ENCODE peak calls at places on chromosomes 11 and 22, in seven cellular contexts. One of them, this sample, is unnamed.
A peak's percentile ranks its signal among the peaks of the same experiment; 100 is the strongest.

GRCh38 chr11:99952816-99953215 is 734.3 kb upstream of the ARHGAP42 start:
- DNase-seq in thoracic aorta: no peak
- DNase-seq in AG04450: no peak
- DNase-seq in stomach: no peak
- DNase-seq in CD4-positive, alpha-beta memory T cell: no peak
- DNase-seq in HCT116: no peak
- DNase-seq in heart left ventricle: no peak
- DNase-seq in this sample: no peak

GRCh38 chr11:85723088-85723487 is 37.1 kb upstream of the CCDC89 start:
- DNase-seq in thoracic aorta: no peak
- DNase-seq in AG04450: no peak
- DNase-seq in stomach: no peak
- DNase-seq in CD4-positive, alpha-beta memory T cell: no peak
- DNase-seq in HCT116: no peak
- DNase-seq in heart left ventricle: no peak
- DNase-seq in this sample: no peak

GRCh38 chr11:132056689-132057088 is 686.3 kb downstream of the NTM start:
- DNase-seq in thoracic aorta: no peak
- DNase-seq in AG04450: peak; percentile 45
- DNase-seq in stomach: no peak
- DNase-seq in CD4-positive, alpha-beta memory T cell: no peak
- DNase-seq in HCT116: no peak
- DNase-seq in heart left ventricle: no peak
- DNase-seq in this sample: no peak

GRCh38 chr11:30143098-30143705 is 87.6 kb upstream of the FSHB start:
- DNase-seq in thoracic aorta: no peak
- DNase-seq in AG04450: peak; percentile 4
- DNase-seq in stomach: no peak
- DNase-seq in CD4-positive, alpha-beta memory T cell: peak; percentile 3
- DNase-seq in HCT116: peak; percentile 16
- DNase-seq in heart left ventricle: no peak
- DNase-seq in this sample: no peak

GRCh38 chr11:93498099-93499040 is 44.8 kb downstream of the SMCO4 start:
- DNase-seq in thoracic aorta: no peak
- DNase-seq in AG04450: no peak
- DNase-seq in stomach: no peak
- DNase-seq in CD4-positive, alpha-beta memory T cell: no peak
- DNase-seq in HCT116: no peak
- DNase-seq in heart left ventricle: no peak
- DNase-seq in this sample: no peak

GRCh38 chr22:37804886-37805857 is 2.6 kb upstream of the GCAT start:
- DNase-seq in thoracic aorta: peak; percentile 61
- DNase-seq in AG04450: no peak
- DNase-seq in stomach: peak; percentile 92
- DNase-seq in CD4-positive, alpha-beta memory T cell: peak; percentile 61
- DNase-seq in HCT116: peak; percentile 67
- DNase-seq in heart left ventricle: peak; percentile 93
- DNase-seq in this sample: peak; percentile 95

GRCh38 chr22:40951795-40952602 is 821 bp downstream of the RBX1 start:
- DNase-seq in thoracic aorta: no peak
- DNase-seq in AG04450: no peak
- DNase-seq in stomach: no peak
- DNase-seq in CD4-positive, alpha-beta memory T cell: no peak
- DNase-seq in HCT116: no peak
- DNase-seq in heart left ventricle: no peak
- DNase-seq in this sample: no peak

GRCh38 chr22:19722175-19722914 is 994 bp upstream of the GP1BB start:
- DNase-seq in thoracic aorta: no peak
- DNase-seq in AG04450: no peak
- DNase-seq in stomach: no peak
- DNase-seq in CD4-positive, alpha-beta memory T cell: no peak
- DNase-seq in HCT116: no peak
- DNase-seq in heart left ventricle: no peak
- DNase-seq in this sample: no peak

GRCh38 chr11:112241486-112241885 is 15.3 kb downstream of the PTS start:
- DNase-seq in thoracic aorta: no peak
- DNase-seq in AG04450: peak; percentile 64
- DNase-seq in stomach: no peak
- DNase-seq in CD4-positive, alpha-beta memory T cell: no peak
- DNase-seq in HCT116: no peak
- DNase-seq in heart left ventricle: no peak
- DNase-seq in this sample: no peak

GRCh38 chr11:113016905-113017304 is 55.7 kb downstream of the NCAM1 start:
- DNase-seq in thoracic aorta: no peak
- DNase-seq in AG04450: no peak
- DNase-seq in stomach: no peak
- DNase-seq in CD4-positive, alpha-beta memory T cell: no peak
- DNase-seq in HCT116: no peak
- DNase-seq in heart left ventricle: no peak
- DNase-seq in this sample: no peak

GRCh38 chr11:14132312-14132711 is 169.8 kb downstream of the SPON1 start:
- DNase-seq in thoracic aorta: no peak
- DNase-seq in AG04450: no peak
- DNase-seq in stomach: no peak
- DNase-seq in CD4-positive, alpha-beta memory T cell: no peak
- DNase-seq in HCT116: no peak
- DNase-seq in heart left ventricle: no peak
- DNase-seq in this sample: no peak

GRCh38 chr11:66360406-66361073 is 11.0 kb downstream of the SLC29A2 start:
- DNase-seq in thoracic aorta: no peak
- DNase-seq in AG04450: no peak
- DNase-seq in stomach: no peak
- DNase-seq in CD4-positive, alpha-beta memory T cell: no peak
- DNase-seq in HCT116: no peak
- DNase-seq in heart left ventricle: no peak
- DNase-seq in this sample: peak; percentile 38

GRCh38 chr11:115334932-115335788 is 169.1 kb downstream of the CADM1 start:
- DNase-seq in thoracic aorta: no peak
- DNase-seq in AG04450: no peak
- DNase-seq in stomach: no peak
- DNase-seq in CD4-positive, alpha-beta memory T cell: no peak
- DNase-seq in HCT116: no peak
- DNase-seq in heart left ventricle: no peak
- DNase-seq in this sample: no peak

GRCh38 chr22:24474221-24474620 is 20.9 kb upstream of the UPB1 start:
- DNase-seq in thoracic aorta: no peak
- DNase-seq in AG04450: peak; percentile 71
- DNase-seq in stomach: no peak
- DNase-seq in CD4-positive, alpha-beta memory T cell: no peak
- DNase-seq in HCT116: peak; percentile 40
- DNase-seq in heart left ventricle: no peak
- DNase-seq in this sample: no peak

GRCh38 chr11:45289369-45289768 is 3.2 kb upstream of the SYT13 start:
- DNase-seq in thoracic aorta: no peak
- DNase-seq in AG04450: peak; percentile 11
- DNase-seq in stomach: no peak
- DNase-seq in CD4-positive, alpha-beta memory T cell: no peak
- DNase-seq in HCT116: no peak
- DNase-seq in heart left ventricle: no peak
- DNase-seq in this sample: no peak

GRCh38 chr11:56214537-56214936 is 19.5 kb downstream of the OR5T2 start:
- DNase-seq in thoracic aorta: no peak
- DNase-seq in AG04450: no peak
- DNase-seq in stomach: no peak
- DNase-seq in CD4-positive, alpha-beta memory T cell: no peak
- DNase-seq in HCT116: no peak
- DNase-seq in heart left ventricle: no peak
- DNase-seq in this sample: no peak

GRCh38 chr11:107780775-107781174 is 68.9 kb upstream of the SLN start:
- DNase-seq in thoracic aorta: no peak
- DNase-seq in AG04450: no peak
- DNase-seq in stomach: no peak
- DNase-seq in CD4-positive, alpha-beta memory T cell: no peak
- DNase-seq in HCT116: no peak
- DNase-seq in heart left ventricle: no peak
- DNase-seq in this sample: no peak

GRCh38 chr11:46271875-46272815 is 5.3 kb upstream of the CREB3L1 start:
- DNase-seq in thoracic aorta: no peak
- DNase-seq in AG04450: no peak
- DNase-seq in stomach: no peak
- DNase-seq in CD4-positive, alpha-beta memory T cell: no peak
- DNase-seq in HCT116: no peak
- DNase-seq in heart left ventricle: no peak
- DNase-seq in this sample: no peak

GRCh38 chr11:9815486-9816136 is 151.7 kb downstream of the SWAP70 start:
- DNase-seq in thoracic aorta: no peak
- DNase-seq in AG04450: peak; percentile 29
- DNase-seq in stomach: no peak
- DNase-seq in CD4-positive, alpha-beta memory T cell: no peak
- DNase-seq in HCT116: no peak
- DNase-seq in heart left ventricle: no peak
- DNase-seq in this sample: no peak

GRCh38 chr11:25771605-25772004 is 560.3 kb upstream of the ANO3 start:
- DNase-seq in thoracic aorta: no peak
- DNase-seq in AG04450: no peak
- DNase-seq in stomach: no peak
- DNase-seq in CD4-positive, alpha-beta memory T cell: no peak
- DNase-seq in HCT116: no peak
- DNase-seq in heart left ventricle: no peak
- DNase-seq in this sample: no peak

GRCh38 chr22:24592144-24592845 is 578 bp downstream of the LRRC75B start:
- DNase-seq in thoracic aorta: no peak
- DNase-seq in AG04450: no peak
- DNase-seq in stomach: no peak
- DNase-seq in CD4-positive, alpha-beta memory T cell: no peak
- DNase-seq in HCT116: no peak
- DNase-seq in heart left ventricle: no peak
- DNase-seq in this sample: no peak

GRCh38 chr11:109680127-109680526 is 258.1 kb downstream of the C11orf87 start:
- DNase-seq in thoracic aorta: no peak
- DNase-seq in AG04450: no peak
- DNase-seq in stomach: no peak
- DNase-seq in CD4-positive, alpha-beta memory T cell: no peak
- DNase-seq in HCT116: no peak
- DNase-seq in heart left ventricle: no peak
- DNase-seq in this sample: no peak

GRCh38 chr11:12216542-12217422 is 106.4 kb downstream of the MICAL2 start:
- DNase-seq in thoracic aorta: no peak
- DNase-seq in AG04450: no peak
- DNase-seq in stomach: peak; percentile 56
- DNase-seq in CD4-positive, alpha-beta memory T cell: no peak
- DNase-seq in HCT116: no peak
- DNase-seq in heart left ventricle: no peak
- DNase-seq in this sample: no peak

GRCh38 chr11:104995001-104995408 is 26.6 kb upstream of the CASP4 start:
- DNase-seq in thoracic aorta: no peak
- DNase-seq in AG04450: no peak
- DNase-seq in stomach: no peak
- DNase-seq in CD4-positive, alpha-beta memory T cell: no peak
- DNase-seq in HCT116: no peak
- DNase-seq in heart left ventricle: no peak
- DNase-seq in this sample: no peak

DNA sequence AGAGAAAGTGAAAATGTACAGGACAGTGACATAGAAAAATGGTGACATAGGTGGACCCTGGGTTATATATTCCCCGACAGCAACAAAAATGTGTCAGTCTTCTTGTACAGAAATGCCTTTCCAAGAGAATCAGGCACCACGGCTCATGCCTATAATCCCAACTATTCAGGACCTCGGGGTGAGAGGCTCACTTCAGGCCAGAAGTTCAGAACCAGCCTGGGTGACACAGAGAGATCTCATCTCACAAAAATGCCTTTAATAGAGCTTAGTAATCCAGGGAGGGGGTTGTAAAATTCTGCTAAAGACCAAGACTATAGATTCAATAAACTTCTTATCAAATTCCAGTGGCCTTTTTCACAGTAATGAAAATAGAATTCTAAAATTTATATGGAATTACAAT is 10.7 kb downstream of the ZNF195 start:
- DNase-seq in thoracic aorta: no peak
- DNase-seq in AG04450: no peak
- DNase-seq in stomach: no peak
- DNase-seq in CD4-positive, alpha-beta memory T cell: no peak
- DNase-seq in HCT116: no peak
- DNase-seq in heart left ventricle: no peak
- DNase-seq in this sample: no peak
- H3K9me3 ChIP-seq in thoracic aorta: peaks cover 19% of the 10 kb centered on the region
- H3K9me3 ChIP-seq in AG04450: peaks cover 41% of the 10 kb centered on the region
- H3K9me3 ChIP-seq in stomach: peaks cover 33% of the 10 kb centered on the region
- H3K9me3 ChIP-seq in CD4-positive, alpha-beta memory T cell: no peaks in the 10 kb centered on the region
- H3K9me3 ChIP-seq in HCT116: peaks cover 3% of the 10 kb centered on the region
- H3K9me3 ChIP-seq in heart left ventricle: peaks cover 52% of the 10 kb centered on the region
- H3K9me3 ChIP-seq in this sample: peaks cover 6% of the 10 kb centered on the region

DNA sequence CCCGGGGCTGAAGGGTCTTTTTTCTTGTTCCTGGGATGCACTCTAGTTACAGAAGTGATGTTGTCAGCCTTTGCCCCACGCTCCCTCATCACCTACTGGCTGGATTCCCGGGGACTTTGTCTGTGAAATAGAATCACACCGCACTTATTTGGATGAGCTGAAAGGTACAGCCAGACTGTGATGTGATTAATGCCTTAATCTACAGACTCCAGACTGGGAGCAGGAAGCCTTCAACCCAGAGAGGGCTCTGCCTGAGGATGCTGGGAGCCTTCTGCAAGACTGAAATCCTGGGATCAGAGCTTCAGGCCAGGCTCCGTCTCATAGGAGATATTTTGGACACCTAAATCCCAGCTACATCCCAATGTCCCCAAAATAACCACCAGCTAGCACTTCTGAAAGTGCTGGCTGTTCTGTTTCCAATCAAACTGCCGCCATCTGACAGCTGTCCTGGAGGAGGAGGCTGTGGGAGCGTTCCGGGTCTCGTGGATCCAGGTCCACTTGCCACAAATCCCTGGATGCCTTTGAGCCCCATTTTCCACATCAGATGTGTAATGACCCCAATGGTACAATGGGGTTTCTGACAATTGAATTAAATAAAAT is 688.5 kb downstream of the TBC1D22A start:
- DNase-seq in thoracic aorta: no peak
- DNase-seq in AG04450: no peak
- DNase-seq in stomach: no peak
- DNase-seq in CD4-positive, alpha-beta memory T cell: no peak
- DNase-seq in HCT116: no peak
- DNase-seq in heart left ventricle: no peak
- DNase-seq in this sample: no peak
- H3K9me3 ChIP-seq in thoracic aorta: peaks cover 4% of the 10 kb centered on the region
- H3K9me3 ChIP-seq in AG04450: peaks cover 45% of the 10 kb centered on the region
- H3K9me3 ChIP-seq in stomach: peaks cover 21% of the 10 kb centered on the region
- H3K9me3 ChIP-seq in CD4-positive, alpha-beta memory T cell: no peaks in the 10 kb centered on the region
- H3K9me3 ChIP-seq in HCT116: no peaks in the 10 kb centered on the region
- H3K9me3 ChIP-seq in heart left ventricle: peaks cover 10% of the 10 kb centered on the region
- H3K9me3 ChIP-seq in this sample: peaks cover 4% of the 10 kb centered on the region

DNA sequence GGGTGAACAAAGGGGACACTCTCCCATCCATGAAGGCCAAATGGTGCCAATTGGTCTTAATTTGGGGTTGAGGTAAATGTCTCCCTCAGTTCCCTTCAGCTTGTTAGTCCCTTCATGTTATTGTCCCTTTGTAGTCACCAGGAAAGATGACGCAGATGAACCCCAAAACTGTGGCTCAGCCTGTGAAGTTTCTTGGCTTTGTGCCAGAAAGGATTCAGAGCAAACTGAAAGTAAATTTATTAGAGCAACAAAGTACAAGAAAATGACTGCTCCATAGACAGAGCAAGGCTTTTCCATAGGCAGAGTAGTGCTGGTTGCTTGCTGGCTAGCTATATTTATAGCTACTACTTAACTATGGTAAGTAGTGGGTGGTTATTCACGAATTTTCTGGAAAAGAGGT is 16.7 kb downstream of the OR4C3 start:
- DNase-seq in thoracic aorta: no peak
- DNase-seq in AG04450: no peak
- DNase-seq in stomach: no peak
- DNase-seq in CD4-positive, alpha-beta memory T cell: peak; percentile 48
- DNase-seq in HCT116: no peak
- DNase-seq in heart left ventricle: no peak
- DNase-seq in this sample: no peak
- H3K9me3 ChIP-seq in thoracic aorta: no peaks in the 10 kb centered on the region
- H3K9me3 ChIP-seq in AG04450: peaks cover 20% of the 10 kb centered on the region
- H3K9me3 ChIP-seq in stomach: peaks cover 10% of the 10 kb centered on the region
- H3K9me3 ChIP-seq in CD4-positive, alpha-beta memory T cell: no peaks in the 10 kb centered on the region
- H3K9me3 ChIP-seq in HCT116: no peaks in the 10 kb centered on the region
- H3K9me3 ChIP-seq in heart left ventricle: no peaks in the 10 kb centered on the region
- H3K9me3 ChIP-seq in this sample: no peaks in the 10 kb centered on the region

GRCh38 chr11:35970445-35970844 is 26.6 kb downstream of the LDLRAD3 start:
- DNase-seq in thoracic aorta: no peak
- DNase-seq in AG04450: no peak
- DNase-seq in stomach: no peak
- DNase-seq in CD4-positive, alpha-beta memory T cell: no peak
- DNase-seq in HCT116: no peak
- DNase-seq in heart left ventricle: no peak
- DNase-seq in this sample: no peak
- H3K9me3 ChIP-seq in thoracic aorta: no peaks in the 10 kb centered on the region
- H3K9me3 ChIP-seq in AG04450: peaks cover 5% of the 10 kb centered on the region
- H3K9me3 ChIP-seq in stomach: no peaks in the 10 kb centered on the region
- H3K9me3 ChIP-seq in CD4-positive, alpha-beta memory T cell: no peaks in the 10 kb centered on the region
- H3K9me3 ChIP-seq in HCT116: no peaks in the 10 kb centered on the region
- H3K9me3 ChIP-seq in heart left ventricle: peaks cover 9% of the 10 kb centered on the region
- H3K9me3 ChIP-seq in this sample: no peaks in the 10 kb centered on the region

This sample was measured in upper lobe of right lung.